ENCODE peak calls at places on chromosome 22, in five cellular contexts. F is SJSA1, S is sigmoid colon, L is neuronal stem cell, Q is tibial artery. V is an unnamed sample.
A peak's percentile ranks its signal among the peaks of the same experiment; 100 is the strongest.

GRCh38 chr22:29152381-29153138 is 53.1 kb upstream of the EMID1 start:
- DNase-seq in F (no peak), S (peak; percentile 69), L (no peak), Q (peak; percentile 72), V (no peak)

GRCh38 chr22:19943665-19944026 is 2.0 kb upstream of the TXNRD2 start:
- DNase-seq in F (peak; percentile 92), S (peak; percentile 61), L (no peak), Q (peak; percentile 61), V (no peak)

GRCh38 chr22:43860831-43861230 is 1.5 kb downstream of the SULT4A1 start:
- DNase-seq in F (no peak), S (peak; percentile 18), L (no peak), Q (no peak), V (no peak)

GRCh38 chr22:19631899-19632670 is 82.2 kb upstream of the SEPTIN5 start:
- DNase-seq in F (peak; percentile 32), S (peak; percentile 43), L (peak; percentile 31), Q (peak; percentile 50), V (no peak)

GRCh38 chr22:48920776-48921241 is 906.9 kb downstream of the BRD1 start:
- DNase-seq in F (no peak), S (peak; percentile 54), L (no peak), Q (peak; percentile 40), V (no peak)

GRCh38 chr22:41589260-41589600 is 410 bp downstream of the PMM1 start:
- DNase-seq in F (peak; percentile 70), S (peak; percentile 75), L (peak; percentile 14), Q (no peak), V (no peak)

GRCh38 chr22:37219534-37219933 is 7.3 kb upstream of the SSTR3 start:
- DNase-seq in F (no peak), S (no peak), L (no peak), Q (no peak), V (no peak)

GRCh38 chr22:21778705-21779363 is 43.2 kb upstream of the YPEL1 start:
- DNase-seq in F (no peak), S (no peak), L (no peak), Q (no peak), V (no peak)

GRCh38 chr22:40436460-40437431 is 66.4 kb downstream of the SGSM3 start:
- DNase-seq in F (peak; percentile 79), S (no peak), L (peak; percentile 50), Q (peak; percentile 65), V (peak; percentile 65)

GRCh38 chr22:48318575-48319320 is 1508.9 kb downstream of the BRD1 start:
- DNase-seq in F (no peak), S (peak; percentile 54), L (no peak), Q (no peak), V (no peak)

GRCh38 chr22:20771918-20772625 is 1.8 kb upstream of the SERPIND1 start:
- DNase-seq in F (no peak), S (no peak), L (no peak), Q (no peak), V (no peak)

GRCh38 chr22:43110927-43111623 is 525 bp downstream of the BIK start:
- DNase-seq in F (no peak), S (no peak), L (no peak), Q (no peak), V (peak; percentile 37)

GRCh38 chr22:50252081-50253045 is 1.3 kb upstream of the HDAC10 start:
- DNase-seq in F (peak; percentile 63), S (peak; percentile 89), L (peak; percentile 62), Q (peak; percentile 87), V (peak; percentile 62)

GRCh38 chr22:21937821-21938070 is 14.9 kb downstream of the PPM1F start:
- DNase-seq in F (no peak), S (no peak), L (no peak), Q (no peak), V (no peak)

GRCh38 chr22:20128902-20129746 is 2.5 kb upstream of the ZDHHC8 start:
- DNase-seq in F (no peak), S (no peak), L (no peak), Q (no peak), V (peak; percentile 51)

GRCh38 chr22:35894937-35895708 is 133.5 kb downstream of the RBFOX2 start:
- DNase-seq in F (peak; percentile 25), S (peak; percentile 85), L (no peak), Q (peak; percentile 77), V (no peak)
- H3K4me3 ChIP-seq in F (no peak overlapping the region), S (peak overlapping the region; percentile 53), L (no peak overlapping the region), Q (peak overlapping the region; percentile 55), V (no peak overlapping the region)

DNA sequence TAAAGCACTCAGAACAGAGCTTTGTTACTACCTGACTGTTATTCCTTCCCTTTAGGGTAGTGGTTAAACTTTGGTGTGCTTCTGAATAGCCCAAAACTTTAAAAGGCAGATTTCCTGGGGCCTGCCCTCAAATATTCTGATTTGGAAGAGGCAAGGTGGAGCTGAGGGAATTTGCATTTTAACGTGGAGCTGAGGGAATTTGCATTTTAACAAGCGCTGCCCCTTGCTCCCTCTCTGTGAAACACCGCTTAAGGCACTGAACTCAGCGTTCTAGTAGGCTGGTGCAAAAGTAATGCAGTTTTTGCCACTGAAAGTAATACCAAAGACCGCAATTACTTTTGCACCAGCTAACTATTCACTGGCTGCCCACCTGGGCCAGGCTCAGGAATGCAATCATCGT is 35.0 kb downstream of the TPST2 start:
- DNase-seq in F (no peak), S (no peak), L (no peak), Q (no peak), V (no peak)
- H3K4me1 ChIP-seq in F (peaks cover 47% of the 10 kb centered on the region), S (no peaks in the 10 kb centered on the region), L (peaks cover 31% of the 10 kb centered on the region), Q (peaks cover 16% of the 10 kb centered on the region), V (no peaks in the 10 kb centered on the region)

GRCh38 chr22:23108324-23109078 is 33.3 kb downstream of the RSPH14 start:
- DNase-seq in F (no peak), S (no peak), L (no peak), Q (no peak), V (no peak)
- H3K27ac ChIP-seq in F (no peak overlapping the region), S (no peak overlapping the region), L (no peak overlapping the region), Q (no peak overlapping the region), V (no peak overlapping the region)

GRCh38 chr22:24154826-24155225 is 26.5 kb upstream of the SUSD2 start:
- DNase-seq in F (no peak), S (no peak), L (no peak), Q (no peak), V (no peak)

GRCh38 chr22:24155597-24156145 is 25.6 kb upstream of the SUSD2 start:
- DNase-seq in F (peak; percentile 64), S (peak; percentile 94), L (peak; percentile 30), Q (peak; percentile 93), V (peak; percentile 35)

GRCh38 chr22:24153353-24153752 is 27.9 kb upstream of the SUSD2 start:
- DNase-seq in F (peak; percentile 59), S (no peak), L (no peak), Q (no peak), V (no peak)

GRCh38 chr22:24156146-24156914 is 25.0 kb upstream of the SUSD2 start:
- DNase-seq in F (no peak), S (no peak), L (peak; percentile 35), Q (no peak), V (peak; percentile 61)

GRCh38 chr22:24153959-24154358 is 27.3 kb upstream of the SUSD2 start:
- DNase-seq in F (no peak), S (no peak), L (no peak), Q (no peak), V (no peak)
- H3K4me3 ChIP-seq in F (no peak overlapping the region), S (no peak overlapping the region), L (no peak overlapping the region), Q (no peak overlapping the region), V (peak overlapping the region; percentile 46)

DNA sequence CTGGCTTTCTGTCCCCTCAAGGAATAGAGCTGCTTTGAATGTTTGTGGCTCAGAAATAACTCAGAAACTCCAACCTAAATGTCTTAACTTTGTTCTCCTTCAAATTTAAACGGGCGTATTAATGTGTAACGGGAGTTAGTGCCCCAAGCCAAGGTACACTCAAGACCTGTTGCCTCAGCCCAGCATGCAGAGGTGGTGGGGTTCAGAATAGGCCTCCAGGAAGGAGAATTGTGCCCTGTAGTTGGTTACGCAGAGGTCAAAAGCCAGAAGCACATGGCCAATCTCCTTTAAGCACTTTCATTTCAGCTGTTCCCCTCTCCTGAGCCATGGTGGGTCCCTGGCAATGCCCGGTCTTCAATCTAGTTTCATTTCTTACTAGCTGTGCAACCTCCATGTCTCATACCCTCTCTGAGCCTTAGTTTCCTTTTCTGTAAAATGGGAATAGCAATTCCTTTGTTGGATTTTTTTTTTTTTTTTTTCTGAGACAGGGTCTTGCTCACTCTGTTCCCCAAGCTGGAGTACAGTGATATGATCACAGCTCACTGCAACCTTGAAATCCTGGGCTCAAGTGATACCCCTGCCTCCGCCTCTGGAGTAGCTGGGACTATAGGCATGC is 4.2 kb downstream of the HMOX1 start:
- DNase-seq in F (no peak), S (no peak), L (no peak), Q (no peak), V (no peak)
- H3K4me1 ChIP-seq in F (peaks cover 16% of the 10 kb centered on the region), S (peaks cover 16% of the 10 kb centered on the region), L (peaks cover 3% of the 10 kb centered on the region), Q (peaks cover 11% of the 10 kb centered on the region), V (no peaks in the 10 kb centered on the region)

DNA sequence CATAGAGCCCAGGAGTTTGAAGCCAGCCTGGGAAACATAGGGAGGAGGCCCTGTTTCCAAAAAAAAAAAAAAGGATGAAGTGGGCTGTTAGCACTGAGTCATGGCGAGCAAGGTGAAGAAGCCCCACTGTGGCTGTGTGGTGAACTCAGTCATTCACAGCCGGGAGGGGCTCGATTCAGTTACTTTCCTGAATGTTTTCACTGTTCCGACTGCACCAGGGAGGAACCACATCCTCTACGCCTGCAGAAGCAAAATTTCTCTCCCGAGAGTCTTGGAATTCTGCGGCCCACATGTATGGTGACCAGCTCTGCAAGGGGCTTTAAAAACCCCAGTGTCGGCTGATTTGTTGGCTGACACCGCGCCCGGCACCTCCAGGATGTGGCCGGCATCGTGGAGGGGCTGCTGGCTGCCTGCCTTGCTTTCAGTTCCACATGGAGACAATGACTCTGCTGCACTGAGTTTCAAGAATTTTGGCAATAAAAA is 27.8 kb upstream of the GRAMD4 start:
- DNase-seq in F (peak; percentile 63), S (peak; percentile 70), L (no peak), Q (peak; percentile 76), V (peak; percentile 59)
- H3K27ac ChIP-seq in F (no peak overlapping the region), S (peak overlapping the region; percentile 65), L (no peak overlapping the region), Q (peak overlapping the region; percentile 40), V (no peak overlapping the region)